ENCODE peak calls at places on chromosomes 5 and 9, in four cellular contexts. V is PC-9, Q is cardiac muscle cell, S is MM.1S. G is an unnamed sample.

GRCh38 chr9:124286292-124286931 is 28.7 kb downstream of the NEK6 start:
- DNase-seq in Q (peak), S (peak), V (peak), G (peak)

GRCh38 chr5:116144103-116144502 is 59.3 kb downstream of the COMMD10 start:
- DNase-seq in Q (peak), V (no peak), S (no peak), G (no peak)

GRCh38 chr9:133878402-133878801 is 113.7 kb downstream of the VAV2 start:
- DNase-seq in V (no peak), S (no peak), Q (no peak), G (no peak)

GRCh38 chr9:89116064-89116817 is 62.4 kb downstream of the SHC3 start:
- DNase-seq in S (no peak), Q (peak), V (no peak), G (peak)

GRCh38 chr9:86925686-86926085 is 21.6 kb downstream of the GAS1 start:
- DNase-seq in S (no peak), V (no peak), Q (peak), G (no peak)

GRCh38 chr5:96911139-96911538 is 24.7 kb upstream of the LNPEP start:
- DNase-seq in V (no peak), Q (no peak), S (no peak), G (no peak)

GRCh38 chr5:90022711-90023053 is 386.9 kb downstream of the CETN3 start:
- DNase-seq in S (no peak), V (no peak), Q (peak), G (no peak)

GRCh38 chr5:29614202-29614601 is 1579.3 kb upstream of the CDH6 start:
- DNase-seq in Q (no peak), S (no peak), V (no peak), G (no peak)

GRCh38 chr5:150411245-150411979 is 1.3 kb downstream of the CD74 start:
- DNase-seq in V (no peak), S (peak), Q (no peak), G (no peak)

GRCh38 chr5:134070979-134071849 is 43.3 kb upstream of the TCF7 start:
- DNase-seq in Q (peak), S (no peak), V (peak), G (no peak)

GRCh38 chr5:29811914-29812679 is 1381.4 kb upstream of the CDH6 start:
- DNase-seq in S (no peak), V (no peak), Q (no peak), G (no peak)

GRCh38 chr5:124745367-124746251 is 830 bp downstream of the ZNF608 start:
- DNase-seq in V (no peak), S (no peak), Q (peak), G (no peak)

GRCh38 chr5:154849261-154849660 is 1.1 kb downstream of the FAXDC2 start:
- DNase-seq in V (no peak), Q (no peak), S (no peak), G (no peak)

GRCh38 chr5:54175-54730 is 37.7 kb upstream of the PLEKHG4B start:
- DNase-seq in S (no peak), Q (no peak), V (no peak), G (no peak)
- H3K4me3 ChIP-seq in S (no peak), Q (peak), V (no peak), G (peak)

DNA sequence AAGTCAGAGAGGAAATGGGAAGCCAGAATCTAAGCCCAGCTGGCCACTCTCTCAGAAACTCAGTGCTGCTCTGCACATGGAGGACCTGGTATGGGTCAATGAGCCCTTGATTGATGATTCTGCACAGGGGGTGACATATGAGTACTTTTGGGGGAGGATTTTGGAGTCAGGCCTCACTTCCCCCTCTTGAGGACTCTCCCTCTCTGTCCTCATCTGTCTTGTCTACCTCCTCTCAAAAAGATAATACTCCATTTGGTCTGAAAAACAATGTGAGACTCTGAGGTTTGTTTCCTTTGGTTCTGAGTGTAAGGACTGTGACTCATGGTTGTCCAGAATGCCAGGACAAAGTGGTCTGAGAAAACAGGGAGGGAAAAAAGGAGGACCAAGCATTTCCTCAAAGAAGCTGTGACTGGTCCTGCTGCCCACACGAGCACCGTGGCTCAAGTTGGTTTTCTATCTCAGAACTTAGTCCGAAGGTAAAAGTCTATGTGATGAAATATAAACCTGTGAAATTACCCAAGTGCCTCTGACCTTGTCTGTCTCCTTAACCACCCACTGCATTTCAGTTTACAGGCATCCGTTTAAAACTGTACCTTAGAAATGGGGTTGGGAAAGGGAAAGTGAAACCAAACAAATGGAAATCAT is 11.1 kb downstream of the TTC39B start:
- DNase-seq in S (peak), Q (peak), V (no peak), G (no peak)
- H3K27ac ChIP-seq in S (no peak), Q (no peak), V (peak), G (peak)

DNA sequence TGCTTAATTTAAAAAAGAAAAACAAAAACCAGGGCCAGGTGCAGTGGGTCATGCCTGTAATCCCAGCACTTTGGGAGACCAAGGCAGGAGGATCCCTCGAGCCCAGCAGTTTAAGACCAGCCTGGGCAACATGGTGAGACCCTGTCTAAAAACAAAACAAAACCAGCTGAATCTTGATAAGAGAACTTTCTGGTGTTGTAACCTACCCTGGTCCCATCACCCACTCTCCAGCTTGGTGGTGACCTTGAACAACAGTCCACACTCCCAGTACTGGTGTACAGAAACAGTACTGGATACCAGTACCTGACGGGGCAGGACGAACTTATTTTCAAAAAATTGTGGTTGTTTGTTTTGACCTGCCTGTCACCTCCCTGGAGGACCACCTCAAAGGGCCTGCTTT is 30.9 kb downstream of the CLTA start:
- DNase-seq in V (no peak), S (no peak), Q (no peak), G (no peak)
- TF ChIP-seq CTCF in V (no peak), S (no peak), Q (no peak), G (no peak)

GRCh38 chr9:35691757-35692301 is 2.1 kb upstream of the TPM2 start:
- DNase-seq in Q (no peak), V (no peak), S (no peak), G (no peak)
- H3K4me3 ChIP-seq in Q (no peak), V (no peak), S (no peak), G (peak)

DNA sequence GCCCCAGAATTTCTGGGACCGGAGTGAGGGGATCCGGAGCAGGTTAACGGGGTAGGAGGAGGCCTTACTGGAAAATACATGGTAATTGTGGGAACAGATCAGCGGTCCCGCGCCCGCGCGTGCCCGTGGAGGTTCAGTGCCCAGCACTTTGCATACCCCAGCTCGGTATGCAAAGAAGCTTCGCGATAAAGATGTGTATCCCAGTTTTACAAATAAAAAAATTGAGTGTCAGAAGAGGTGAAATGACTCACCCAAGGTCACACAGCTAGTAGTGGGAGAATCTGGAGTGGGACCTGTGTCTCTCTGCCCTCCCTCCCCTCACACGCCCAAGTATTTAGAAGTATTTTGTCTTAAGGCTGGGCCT is 965 bp downstream of the NEURL1B start:
- DNase-seq in S (no peak), Q (no peak), V (no peak), G (no peak)
- H3K27ac ChIP-seq in S (no peak), Q (no peak), V (no peak), G (no peak)

DNA sequence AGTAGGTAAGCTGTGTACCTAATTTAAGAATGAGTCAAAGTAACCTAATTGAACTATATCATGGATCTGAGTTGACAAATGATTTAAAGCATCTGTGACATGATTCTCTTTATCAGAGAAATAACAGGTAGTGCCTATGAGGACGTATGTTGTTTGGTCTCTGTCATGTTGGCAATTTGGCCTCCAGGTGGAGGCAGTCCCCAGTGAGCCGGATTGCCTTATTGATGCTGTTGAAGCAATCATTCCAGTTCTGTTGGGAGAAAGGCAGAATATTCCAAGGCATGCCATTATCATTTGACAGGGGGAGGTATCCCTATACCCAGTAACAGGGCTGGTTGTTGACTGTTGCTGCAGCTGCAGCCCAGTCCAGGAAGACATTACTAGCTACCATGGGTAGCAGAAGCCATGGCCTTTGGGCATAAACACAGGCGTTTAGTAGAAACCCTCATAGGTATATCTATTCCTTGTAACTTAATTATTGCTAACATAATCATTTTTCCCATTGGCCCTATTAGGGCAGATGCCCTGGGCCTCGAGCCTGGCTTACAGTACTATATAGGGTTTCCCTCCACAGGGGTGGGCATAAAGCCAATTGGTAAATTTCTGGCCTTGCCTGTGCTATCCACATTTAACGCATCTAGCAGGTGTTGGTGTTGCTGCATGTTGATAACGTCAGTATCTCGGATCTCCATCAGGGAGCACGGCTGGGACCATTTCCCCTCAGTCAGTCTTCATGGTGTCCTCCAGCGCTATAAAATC is 12.2 kb upstream of the SLC22A4 start:
- DNase-seq in S (no peak), Q (no peak), V (no peak), G (no peak)
- TF ChIP-seq CTCF in S (no peak), Q (no peak), V (no peak), G (no peak)

G was measured in AG04450.